ENCODE peak calls at places on chromosomes 6 and 20, in nine cellular contexts. One of them, this sample, is unnamed. For H3K4me1, the result is how much of the 10 kb centered on the place peaks cover.

GRCh38 chr6:148559848-148560433 is 186.9 kb upstream of the UST start:
- DNase-seq in H1: peak
- DNase-seq in sigmoid colon: peak
- DNase-seq in uterus: peak
- DNase-seq in A549: peak
- DNase-seq in ovary: peak
- DNase-seq in H9: peak
- DNase-seq in HAP-1: peak
- DNase-seq in PC-9: peak
- DNase-seq in this sample: no peak

GRCh38 chr6:53032853-53033252 is 32.4 kb upstream of the FBXO9 start:
- DNase-seq in H1: no peak
- DNase-seq in sigmoid colon: no peak
- DNase-seq in uterus: no peak
- DNase-seq in A549: no peak
- DNase-seq in ovary: no peak
- DNase-seq in H9: no peak
- DNase-seq in HAP-1: no peak
- DNase-seq in PC-9: no peak
- DNase-seq in this sample: no peak

GRCh38 chr6:38639498-38640215 is at the start of gene BTBD9:
- DNase-seq in H1: peak
- DNase-seq in sigmoid colon: peak
- DNase-seq in uterus: peak
- DNase-seq in A549: peak
- DNase-seq in ovary: peak
- DNase-seq in H9: peak
- DNase-seq in HAP-1: peak
- DNase-seq in PC-9: peak
- DNase-seq in this sample: peak

GRCh38 chr20:24379116-24379927 is 90.1 kb upstream of the SYNDIG1 start:
- DNase-seq in H1: no peak
- DNase-seq in sigmoid colon: peak
- DNase-seq in uterus: peak
- DNase-seq in A549: peak
- DNase-seq in ovary: no peak
- DNase-seq in H9: peak
- DNase-seq in HAP-1: no peak
- DNase-seq in PC-9: no peak
- DNase-seq in this sample: no peak

GRCh38 chr6:154721460-154721859 is 11.8 kb upstream of the SCAF8 start:
- DNase-seq in H1: no peak
- DNase-seq in sigmoid colon: no peak
- DNase-seq in uterus: no peak
- DNase-seq in A549: no peak
- DNase-seq in ovary: no peak
- DNase-seq in H9: no peak
- DNase-seq in HAP-1: no peak
- DNase-seq in PC-9: peak
- DNase-seq in this sample: no peak

GRCh38 chr20:33415948-33416347 is 14.6 kb upstream of the CDK5RAP1 start:
- DNase-seq in H1: peak
- DNase-seq in sigmoid colon: no peak
- DNase-seq in uterus: no peak
- DNase-seq in A549: peak
- DNase-seq in ovary: no peak
- DNase-seq in H9: peak
- DNase-seq in HAP-1: peak
- DNase-seq in PC-9: peak
- DNase-seq in this sample: no peak

GRCh38 chr6:35319346-35320030 is 21.9 kb downstream of the DEF6 start:
- DNase-seq in H1: peak
- DNase-seq in sigmoid colon: no peak
- DNase-seq in uterus: no peak
- DNase-seq in A549: no peak
- DNase-seq in ovary: no peak
- DNase-seq in H9: peak
- DNase-seq in HAP-1: no peak
- DNase-seq in PC-9: no peak
- DNase-seq in this sample: no peak

GRCh38 chr6:139540276-139540675 is 165.8 kb upstream of the CITED2 start:
- DNase-seq in H1: no peak
- DNase-seq in sigmoid colon: no peak
- DNase-seq in uterus: no peak
- DNase-seq in A549: no peak
- DNase-seq in ovary: no peak
- DNase-seq in H9: no peak
- DNase-seq in HAP-1: no peak
- DNase-seq in PC-9: no peak
- DNase-seq in this sample: no peak

GRCh38 chr20:63701329-63702035 is 5.0 kb downstream of the TNFRSF6B start:
- DNase-seq in H1: no peak
- DNase-seq in sigmoid colon: peak
- DNase-seq in uterus: peak
- DNase-seq in A549: no peak
- DNase-seq in ovary: peak
- DNase-seq in H9: no peak
- DNase-seq in HAP-1: peak
- DNase-seq in PC-9: no peak
- DNase-seq in this sample: no peak

GRCh38 chr6:20403766-20404640 is 2.3 kb downstream of the E2F3 start:
- DNase-seq in H1: peak
- DNase-seq in sigmoid colon: no peak
- DNase-seq in uterus: peak
- DNase-seq in A549: peak
- DNase-seq in ovary: no peak
- DNase-seq in H9: peak
- DNase-seq in HAP-1: peak
- DNase-seq in PC-9: no peak
- DNase-seq in this sample: no peak

GRCh38 chr6:110809792-110810191 is 5.5 kb downstream of the CDK19 start:
- DNase-seq in H1: no peak
- DNase-seq in sigmoid colon: no peak
- DNase-seq in uterus: no peak
- DNase-seq in A549: no peak
- DNase-seq in ovary: no peak
- DNase-seq in H9: no peak
- DNase-seq in HAP-1: no peak
- DNase-seq in PC-9: no peak
- DNase-seq in this sample: no peak

GRCh38 chr6:158849899-158850806 is 31.0 kb upstream of the EZR start:
- DNase-seq in H1: no peak
- DNase-seq in sigmoid colon: no peak
- DNase-seq in uterus: no peak
- DNase-seq in A549: peak
- DNase-seq in ovary: no peak
- DNase-seq in H9: no peak
- DNase-seq in HAP-1: peak
- DNase-seq in PC-9: peak
- DNase-seq in this sample: no peak

GRCh38 chr20:13644010-13644409 is 5.3 kb upstream of the TASP1 start:
- DNase-seq in H1: no peak
- DNase-seq in sigmoid colon: no peak
- DNase-seq in uterus: no peak
- DNase-seq in A549: peak
- DNase-seq in ovary: no peak
- DNase-seq in H9: no peak
- DNase-seq in HAP-1: no peak
- DNase-seq in PC-9: no peak
- DNase-seq in this sample: no peak

GRCh38 chr6:101926149-101926925 is 532.8 kb downstream of the GRIK2 start:
- DNase-seq in H1: no peak
- DNase-seq in sigmoid colon: no peak
- DNase-seq in uterus: no peak
- DNase-seq in A549: peak
- DNase-seq in ovary: no peak
- DNase-seq in H9: no peak
- DNase-seq in HAP-1: no peak
- DNase-seq in PC-9: no peak
- DNase-seq in this sample: no peak

GRCh38 chr6:39118921-39119320 is 3.9 kb upstream of the SAYSD1 start:
- DNase-seq in H1: no peak
- DNase-seq in sigmoid colon: no peak
- DNase-seq in uterus: no peak
- DNase-seq in A549: no peak
- DNase-seq in ovary: no peak
- DNase-seq in H9: no peak
- DNase-seq in HAP-1: no peak
- DNase-seq in PC-9: no peak
- DNase-seq in this sample: no peak

GRCh38 chr6:166025149-166025898 is 142.3 kb downstream of the TBXT start:
- DNase-seq in H1: no peak
- DNase-seq in sigmoid colon: no peak
- DNase-seq in uterus: no peak
- DNase-seq in A549: no peak
- DNase-seq in ovary: no peak
- DNase-seq in H9: no peak
- DNase-seq in HAP-1: no peak
- DNase-seq in PC-9: no peak
- DNase-seq in this sample: no peak

GRCh38 chr20:54133434-54134427 is 40.1 kb downstream of the CYP24A1 start:
- DNase-seq in H1: no peak
- DNase-seq in sigmoid colon: no peak
- DNase-seq in uterus: no peak
- DNase-seq in A549: peak
- DNase-seq in ovary: no peak
- DNase-seq in H9: no peak
- DNase-seq in HAP-1: no peak
- DNase-seq in PC-9: peak
- DNase-seq in this sample: no peak

GRCh38 chr6:10951675-10952282 is 64.9 kb downstream of the SYCP2L start:
- DNase-seq in H1: no peak
- DNase-seq in sigmoid colon: no peak
- DNase-seq in uterus: no peak
- DNase-seq in A549: peak
- DNase-seq in ovary: no peak
- DNase-seq in H9: no peak
- DNase-seq in HAP-1: no peak
- DNase-seq in PC-9: peak
- DNase-seq in this sample: no peak

DNA sequence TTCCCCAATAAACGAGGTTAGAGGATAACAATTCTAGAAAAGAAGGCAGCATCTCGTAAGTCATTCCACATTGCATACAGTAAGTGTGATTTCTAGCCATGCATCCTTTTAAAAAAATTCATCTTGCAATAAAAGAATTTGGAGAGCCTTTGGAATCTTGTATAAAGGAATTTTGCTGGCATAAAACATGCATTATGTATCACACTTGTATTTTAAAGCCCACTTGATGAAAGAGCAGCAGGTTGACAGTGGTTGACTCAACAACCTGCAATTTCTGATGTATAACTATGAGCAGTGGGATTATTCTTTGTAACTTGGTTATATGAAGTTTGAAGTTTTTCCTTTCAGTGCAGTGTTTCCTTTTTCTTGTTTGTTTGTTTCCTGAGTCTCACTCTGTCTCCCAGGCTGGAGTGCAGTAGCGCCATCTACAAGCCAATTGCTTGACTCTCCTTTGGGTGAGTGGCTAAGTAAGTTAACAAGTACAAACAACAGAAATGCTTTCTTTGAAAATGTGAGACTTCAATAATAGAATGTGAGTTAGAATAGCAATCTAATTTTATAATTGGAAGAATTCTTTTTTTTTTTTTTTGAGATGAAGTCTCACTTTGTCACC is 39.9 kb downstream of the JARID2 start:
- DNase-seq in H1: no peak
- DNase-seq in sigmoid colon: no peak
- DNase-seq in uterus: no peak
- DNase-seq in A549: no peak
- DNase-seq in ovary: no peak
- DNase-seq in H9: no peak
- DNase-seq in HAP-1: no peak
- DNase-seq in PC-9: no peak
- DNase-seq in this sample: no peak
- H3K4me1 ChIP-seq in H1: under half
- H3K4me1 ChIP-seq in sigmoid colon: under half
- H3K4me1 ChIP-seq in uterus: under half
- H3K4me1 ChIP-seq in A549: under half
- H3K4me1 ChIP-seq in ovary: under half
- H3K4me1 ChIP-seq in H9: under half
- H3K4me1 ChIP-seq in HAP-1: under half
- H3K4me1 ChIP-seq in PC-9: half or more
- H3K4me1 ChIP-seq in this sample: under half

DNA sequence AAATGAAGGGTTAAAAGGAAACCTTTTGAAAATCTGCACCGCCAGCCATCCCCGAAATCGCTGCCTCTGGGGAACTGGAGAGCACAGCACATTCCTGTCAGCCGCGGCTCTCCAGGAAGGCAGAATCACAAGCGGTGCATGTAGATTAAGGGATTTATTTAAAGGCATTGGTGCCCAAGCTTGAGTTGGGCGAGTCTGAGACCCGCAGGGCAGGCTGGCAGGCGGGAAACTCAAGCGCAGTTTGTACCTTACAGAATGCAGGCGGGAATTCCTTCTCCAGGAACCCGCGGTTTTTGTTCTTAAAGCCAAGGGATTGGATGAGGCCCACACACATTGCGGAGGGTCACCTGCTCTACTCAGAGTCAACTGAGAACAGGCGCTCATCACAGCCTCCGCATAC is 10.8 kb downstream of the GPR31 start:
- DNase-seq in H1: peak
- DNase-seq in sigmoid colon: no peak
- DNase-seq in uterus: no peak
- DNase-seq in A549: no peak
- DNase-seq in ovary: no peak
- DNase-seq in H9: peak
- DNase-seq in HAP-1: no peak
- DNase-seq in PC-9: no peak
- DNase-seq in this sample: no peak
- H3K4me1 ChIP-seq in H1: under half
- H3K4me1 ChIP-seq in sigmoid colon: under half
- H3K4me1 ChIP-seq in uterus: under half
- H3K4me1 ChIP-seq in A549: under half
- H3K4me1 ChIP-seq in ovary: under half
- H3K4me1 ChIP-seq in H9: under half
- H3K4me1 ChIP-seq in HAP-1: under half
- H3K4me1 ChIP-seq in PC-9: under half
- H3K4me1 ChIP-seq in this sample: under half

GRCh38 chr6:56536536-56536935 is 106.2 kb downstream of the DST start:
- DNase-seq in H1: no peak
- DNase-seq in sigmoid colon: no peak
- DNase-seq in uterus: no peak
- DNase-seq in A549: no peak
- DNase-seq in ovary: no peak
- DNase-seq in H9: no peak
- DNase-seq in HAP-1: no peak
- DNase-seq in PC-9: no peak
- DNase-seq in this sample: no peak
- H3K4me1 ChIP-seq in H1: under half
- H3K4me1 ChIP-seq in sigmoid colon: half or more
- H3K4me1 ChIP-seq in uterus: under half
- H3K4me1 ChIP-seq in A549: under half
- H3K4me1 ChIP-seq in ovary: under half
- H3K4me1 ChIP-seq in H9: under half
- H3K4me1 ChIP-seq in HAP-1: under half
- H3K4me1 ChIP-seq in PC-9: under half
- H3K4me1 ChIP-seq in this sample: half or more

DNA sequence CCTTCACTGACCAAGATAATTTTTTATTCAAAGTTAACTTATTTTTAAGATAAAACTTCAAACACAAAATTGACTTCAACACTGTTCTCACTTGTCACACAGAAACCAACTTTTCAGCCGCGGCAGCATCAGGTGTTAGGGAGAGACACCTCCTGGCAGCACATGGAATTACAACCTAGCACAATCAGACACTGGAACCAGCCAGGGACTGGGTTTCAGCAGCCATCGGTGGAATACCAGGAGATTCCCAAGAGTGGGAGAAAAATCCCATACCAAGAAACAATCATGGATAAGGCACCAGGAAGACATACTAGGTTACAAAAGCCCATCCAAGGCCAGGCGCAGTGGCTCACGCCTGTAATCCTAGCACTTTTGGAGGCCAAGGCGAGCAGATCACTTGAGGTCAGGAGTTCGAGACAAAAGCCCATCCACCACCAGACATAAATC is 70.0 kb downstream of the SNX5 start:
- DNase-seq in H1: peak
- DNase-seq in sigmoid colon: peak
- DNase-seq in uterus: peak
- DNase-seq in A549: peak
- DNase-seq in ovary: peak
- DNase-seq in H9: peak
- DNase-seq in HAP-1: peak
- DNase-seq in PC-9: peak
- DNase-seq in this sample: no peak
- H3K4me1 ChIP-seq in H1: under half
- H3K4me1 ChIP-seq in sigmoid colon: under half
- H3K4me1 ChIP-seq in uterus: under half
- H3K4me1 ChIP-seq in A549: under half
- H3K4me1 ChIP-seq in ovary: under half
- H3K4me1 ChIP-seq in H9: under half
- H3K4me1 ChIP-seq in HAP-1: under half
- H3K4me1 ChIP-seq in PC-9: under half
- H3K4me1 ChIP-seq in this sample: under half

This sample was measured in esophagus squamous epithelium.